ENCODE peak calls at places on chromosomes 5 and 9, in seven cellular contexts. One of them, this sample, is unnamed. For H3K4me1, the result is how much of the 10 kb centered on the place peaks cover.

GRCh38 chr5:163407034-163407652 is 30.3 kb upstream of the CCNG1 start:
- DNase-seq in A549: no peak
- DNase-seq in suprapubic skin: no peak
- DNase-seq in breast epithelium: no peak
- DNase-seq in Peyer's patch: no peak
- DNase-seq in uterus: no peak
- DNase-seq in testis: no peak
- DNase-seq in this sample: no peak

GRCh38 chr9:87816041-87816440 is 66.6 kb upstream of the SPATA31E1 start:
- DNase-seq in Peyer's patch: no peak
- DNase-seq in A549: no peak
- DNase-seq in uterus: no peak
- DNase-seq in testis: peak
- DNase-seq in breast epithelium: no peak
- DNase-seq in suprapubic skin: no peak
- DNase-seq in this sample: peak

GRCh38 chr9:100322954-100323536 is 29.7 kb downstream of the TEX10 start:
- DNase-seq in suprapubic skin: no peak
- DNase-seq in A549: peak
- DNase-seq in Peyer's patch: no peak
- DNase-seq in breast epithelium: no peak
- DNase-seq in uterus: peak
- DNase-seq in testis: peak
- DNase-seq in this sample: peak

GRCh38 chr5:68646142-68646541 is 430.6 kb downstream of the PIK3R1 start:
- DNase-seq in suprapubic skin: no peak
- DNase-seq in breast epithelium: no peak
- DNase-seq in uterus: no peak
- DNase-seq in A549: no peak
- DNase-seq in testis: no peak
- DNase-seq in Peyer's patch: no peak
- DNase-seq in this sample: no peak

GRCh38 chr9:137761793-137762192 is 115.8 kb upstream of the CACNA1B start:
- DNase-seq in A549: no peak
- DNase-seq in suprapubic skin: no peak
- DNase-seq in uterus: no peak
- DNase-seq in Peyer's patch: no peak
- DNase-seq in breast epithelium: no peak
- DNase-seq in testis: no peak
- DNase-seq in this sample: no peak

GRCh38 chr9:128203842-128204551 is 818 bp downstream of the DNM1 start:
- DNase-seq in Peyer's patch: peak
- DNase-seq in uterus: no peak
- DNase-seq in A549: peak
- DNase-seq in testis: no peak
- DNase-seq in suprapubic skin: no peak
- DNase-seq in breast epithelium: no peak
- DNase-seq in this sample: no peak

GRCh38 chr9:99060621-99061020 is 44.3 kb upstream of the TGFBR1 start:
- DNase-seq in A549: no peak
- DNase-seq in Peyer's patch: no peak
- DNase-seq in breast epithelium: no peak
- DNase-seq in testis: no peak
- DNase-seq in suprapubic skin: no peak
- DNase-seq in uterus: no peak
- DNase-seq in this sample: peak

GRCh38 chr5:32932231-32932935 is 221.3 kb downstream of the NPR3 start:
- DNase-seq in suprapubic skin: no peak
- DNase-seq in testis: no peak
- DNase-seq in Peyer's patch: no peak
- DNase-seq in breast epithelium: no peak
- DNase-seq in A549: no peak
- DNase-seq in uterus: no peak
- DNase-seq in this sample: no peak

GRCh38 chr5:141359790-141360426 is at the start of gene PCDHGB2:
- DNase-seq in testis: no peak
- DNase-seq in A549: no peak
- DNase-seq in suprapubic skin: no peak
- DNase-seq in Peyer's patch: no peak
- DNase-seq in uterus: no peak
- DNase-seq in breast epithelium: no peak
- DNase-seq in this sample: no peak

GRCh38 chr9:68507098-68507795 is 33.4 kb downstream of the TMEM252 start:
- DNase-seq in breast epithelium: no peak
- DNase-seq in testis: no peak
- DNase-seq in A549: peak
- DNase-seq in Peyer's patch: no peak
- DNase-seq in uterus: peak
- DNase-seq in suprapubic skin: no peak
- DNase-seq in this sample: no peak

GRCh38 chr5:139392678-139393496 is 2.0 kb downstream of the PROB1 start:
- DNase-seq in testis: peak
- DNase-seq in uterus: no peak
- DNase-seq in suprapubic skin: no peak
- DNase-seq in Peyer's patch: peak
- DNase-seq in A549: peak
- DNase-seq in breast epithelium: no peak
- DNase-seq in this sample: peak

GRCh38 chr5:124697912-124698690 is 48.3 kb downstream of the ZNF608 start:
- DNase-seq in suprapubic skin: no peak
- DNase-seq in testis: peak
- DNase-seq in Peyer's patch: no peak
- DNase-seq in breast epithelium: no peak
- DNase-seq in A549: no peak
- DNase-seq in uterus: no peak
- DNase-seq in this sample: no peak
- H3K4me1 ChIP-seq in suprapubic skin: under half
- H3K4me1 ChIP-seq in testis: under half
- H3K4me1 ChIP-seq in Peyer's patch: under half
- H3K4me1 ChIP-seq in breast epithelium: under half
- H3K4me1 ChIP-seq in A549: under half
- H3K4me1 ChIP-seq in uterus: under half
- H3K4me1 ChIP-seq in this sample: under half

DNA sequence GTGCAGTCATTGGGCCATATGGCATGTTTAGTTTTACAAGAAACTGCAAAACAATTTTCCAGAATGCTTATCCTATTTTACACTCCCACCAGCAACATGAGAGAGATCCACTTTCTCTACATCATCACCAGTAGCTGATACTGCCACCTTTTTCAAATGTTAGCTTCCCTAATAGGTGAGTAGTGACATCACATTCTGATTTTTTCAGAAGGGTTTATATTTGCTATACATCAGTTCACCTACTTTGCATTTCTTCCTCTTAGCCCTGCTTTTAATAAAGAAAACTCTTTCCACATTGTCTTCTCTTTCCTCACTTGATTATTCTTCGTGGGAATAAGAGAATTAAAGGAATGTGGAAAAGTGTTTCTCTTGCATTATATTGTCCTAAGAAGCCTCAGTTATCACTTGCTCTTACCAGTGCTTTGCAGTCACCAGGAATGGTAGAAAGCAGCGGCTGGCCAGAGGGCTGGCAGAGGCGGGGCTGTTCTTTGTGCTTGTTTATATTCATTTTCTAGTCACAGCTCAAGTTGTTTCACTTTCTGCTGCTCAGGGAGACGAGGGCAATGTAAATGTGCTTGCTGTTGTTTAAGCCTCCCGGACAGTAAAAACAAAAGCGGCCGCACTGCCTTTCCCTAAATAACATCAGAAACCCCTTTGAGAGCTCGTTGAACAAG is 164.8 kb downstream of the HSD17B3 start:
- DNase-seq in breast epithelium: no peak
- DNase-seq in uterus: no peak
- DNase-seq in A549: no peak
- DNase-seq in suprapubic skin: no peak
- DNase-seq in Peyer's patch: peak
- DNase-seq in testis: peak
- DNase-seq in this sample: peak
- TF ChIP-seq CTCF in breast epithelium: no peak
- TF ChIP-seq CTCF in uterus: no peak
- TF ChIP-seq CTCF in A549: no peak
- TF ChIP-seq CTCF in suprapubic skin: no peak
- TF ChIP-seq CTCF in Peyer's patch: no peak
- TF ChIP-seq CTCF in testis: no peak
- TF ChIP-seq CTCF in this sample: no peak

GRCh38 chr9:135479469-135480052 is at the start of gene PPP1R26:
- DNase-seq in breast epithelium: no peak
- DNase-seq in Peyer's patch: no peak
- DNase-seq in uterus: no peak
- DNase-seq in testis: peak
- DNase-seq in A549: no peak
- DNase-seq in suprapubic skin: no peak
- DNase-seq in this sample: peak

GRCh38 chr9:135478191-135478590 is 1.4 kb upstream of the PPP1R26 start:
- DNase-seq in A549: no peak
- DNase-seq in uterus: no peak
- DNase-seq in Peyer's patch: no peak
- DNase-seq in breast epithelium: no peak
- DNase-seq in suprapubic skin: no peak
- DNase-seq in testis: no peak
- DNase-seq in this sample: no peak

GRCh38 chr9:135480942-135481315 is 1.3 kb downstream of the PPP1R26 start:
- DNase-seq in Peyer's patch: no peak
- DNase-seq in uterus: no peak
- DNase-seq in testis: no peak
- DNase-seq in breast epithelium: no peak
- DNase-seq in suprapubic skin: no peak
- DNase-seq in A549: no peak
- DNase-seq in this sample: no peak

GRCh38 chr9:135480071-135480941 is 724 bp downstream of the PPP1R26 start:
- DNase-seq in A549: peak
- DNase-seq in suprapubic skin: no peak
- DNase-seq in Peyer's patch: peak
- DNase-seq in breast epithelium: no peak
- DNase-seq in testis: peak
- DNase-seq in uterus: no peak
- DNase-seq in this sample: peak

DNA sequence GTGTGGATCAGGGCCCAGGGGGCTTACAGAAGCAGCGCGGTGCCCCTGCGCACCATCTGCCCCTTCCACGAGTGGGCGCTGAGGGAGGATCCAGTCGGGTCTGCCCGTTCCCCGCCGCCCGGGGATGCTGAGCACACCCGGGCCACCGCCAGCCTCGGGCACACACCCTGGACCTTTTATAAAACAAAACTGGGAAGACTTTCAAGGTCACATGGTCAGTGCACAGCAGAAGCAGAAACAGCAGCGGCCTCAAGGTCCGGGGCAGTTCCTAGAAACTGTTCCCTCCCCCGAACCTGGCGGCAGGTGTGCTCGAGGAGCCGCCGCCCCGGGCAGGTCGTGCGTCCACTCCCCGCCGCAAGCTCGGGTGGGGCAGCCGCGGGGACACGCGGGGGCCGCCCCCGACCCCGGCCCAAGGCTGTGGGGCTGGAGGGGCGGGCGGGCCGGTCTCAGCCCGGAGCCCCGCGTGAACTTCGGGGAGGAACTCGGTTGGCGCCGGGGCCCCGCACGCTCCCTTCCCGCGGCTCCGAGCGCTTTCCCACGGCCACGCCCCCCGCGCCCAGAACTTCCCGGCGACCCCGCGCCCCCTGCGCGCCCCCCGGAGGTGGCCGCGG is 619 bp upstream of the PPP1R26 start:
- DNase-seq in A549: peak
- DNase-seq in suprapubic skin: no peak
- DNase-seq in testis: peak
- DNase-seq in Peyer's patch: peak
- DNase-seq in uterus: peak
- DNase-seq in breast epithelium: peak
- DNase-seq in this sample: peak
- TF ChIP-seq POLR2A in A549: no peak
- TF ChIP-seq POLR2A in suprapubic skin: no peak
- TF ChIP-seq POLR2A in testis: no peak
- TF ChIP-seq POLR2A in Peyer's patch: peak
- TF ChIP-seq POLR2A in uterus: peak
- TF ChIP-seq POLR2A in breast epithelium: no peak
- TF ChIP-seq POLR2A in this sample: no peak

GRCh38 chr5:177427919-177428573 is 1.6 kb downstream of the GRK6 start:
- DNase-seq in breast epithelium: no peak
- DNase-seq in testis: no peak
- DNase-seq in Peyer's patch: peak
- DNase-seq in uterus: no peak
- DNase-seq in A549: no peak
- DNase-seq in suprapubic skin: no peak
- DNase-seq in this sample: no peak
- H3K4me1 ChIP-seq in breast epithelium: under half
- H3K4me1 ChIP-seq in testis: under half
- H3K4me1 ChIP-seq in Peyer's patch: half or more
- H3K4me1 ChIP-seq in uterus: under half
- H3K4me1 ChIP-seq in A549: under half
- H3K4me1 ChIP-seq in suprapubic skin: half or more
- H3K4me1 ChIP-seq in this sample: under half

DNA sequence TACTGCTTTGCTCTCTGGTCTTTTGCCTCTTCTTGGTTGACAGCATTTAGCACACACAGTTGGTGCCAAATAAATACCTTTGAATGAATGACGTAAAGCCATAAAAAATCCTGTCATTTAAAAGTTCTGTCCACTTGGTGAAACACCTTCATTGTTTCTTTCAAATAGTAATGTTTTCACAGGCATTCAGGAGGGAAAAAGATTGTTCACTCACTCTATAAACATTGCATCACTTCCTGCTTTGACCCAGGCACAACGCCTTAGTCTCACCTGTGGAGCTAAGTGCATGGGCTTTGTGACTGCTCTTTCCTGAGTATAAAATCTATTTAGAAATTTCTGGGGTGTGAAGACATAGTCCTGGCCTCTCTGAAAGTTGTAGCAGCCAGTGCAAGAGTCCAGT is 88.9 kb upstream of the CXCL14 start:
- DNase-seq in testis: no peak
- DNase-seq in suprapubic skin: no peak
- DNase-seq in A549: no peak
- DNase-seq in Peyer's patch: no peak
- DNase-seq in breast epithelium: no peak
- DNase-seq in uterus: no peak
- DNase-seq in this sample: no peak
- TF ChIP-seq CTCF in testis: no peak
- TF ChIP-seq CTCF in suprapubic skin: no peak
- TF ChIP-seq CTCF in A549: no peak
- TF ChIP-seq CTCF in Peyer's patch: no peak
- TF ChIP-seq CTCF in breast epithelium: no peak
- TF ChIP-seq CTCF in uterus: no peak
- TF ChIP-seq CTCF in this sample: no peak

DNA sequence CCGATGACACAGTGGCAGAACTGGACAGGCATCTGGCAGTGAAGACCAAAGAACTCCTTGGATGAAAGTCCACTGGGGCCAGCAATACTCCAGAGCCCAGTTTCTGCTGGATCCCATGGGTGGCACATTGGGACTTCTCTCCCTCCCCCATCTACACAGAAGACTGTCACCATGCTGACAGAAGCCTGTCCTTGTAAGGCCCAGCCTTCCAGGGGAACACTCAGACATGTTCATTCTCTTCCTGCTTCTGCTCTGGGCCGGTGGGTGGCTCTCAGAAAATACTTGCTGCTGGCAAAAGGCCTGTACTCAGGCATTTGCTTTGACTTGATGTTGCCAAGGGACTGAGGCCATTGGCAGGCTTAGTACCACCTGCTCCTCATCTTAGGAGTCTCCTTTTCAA is 48.3 kb upstream of the PTGS1 start:
- DNase-seq in A549: no peak
- DNase-seq in breast epithelium: no peak
- DNase-seq in uterus: no peak
- DNase-seq in testis: no peak
- DNase-seq in Peyer's patch: no peak
- DNase-seq in suprapubic skin: no peak
- DNase-seq in this sample: no peak
- TF ChIP-seq POLR2A in A549: no peak
- TF ChIP-seq POLR2A in breast epithelium: no peak
- TF ChIP-seq POLR2A in uterus: no peak
- TF ChIP-seq POLR2A in testis: no peak
- TF ChIP-seq POLR2A in Peyer's patch: no peak
- TF ChIP-seq POLR2A in suprapubic skin: no peak
- TF ChIP-seq POLR2A in this sample: no peak

GRCh38 chr5:177371705-177372533 is 12.3 kb upstream of the SLC34A1 start:
- DNase-seq in Peyer's patch: no peak
- DNase-seq in breast epithelium: no peak
- DNase-seq in suprapubic skin: no peak
- DNase-seq in A549: no peak
- DNase-seq in testis: no peak
- DNase-seq in uterus: no peak
- DNase-seq in this sample: no peak
- H3K4me1 ChIP-seq in Peyer's patch: under half
- H3K4me1 ChIP-seq in breast epithelium: under half
- H3K4me1 ChIP-seq in suprapubic skin: half or more
- H3K4me1 ChIP-seq in A549: under half
- H3K4me1 ChIP-seq in testis: under half
- H3K4me1 ChIP-seq in uterus: under half
- H3K4me1 ChIP-seq in this sample: under half

This sample was measured in thyroid gland.